ENCODE peak calls at places on chromosomes 2 and 18, in eight cellular contexts. F is fibroblast of mammary gland, C is GM13976, E is lung, K is neural progenitor cell, P is progenitor cell of endocrine pancreas, R is prostate gland, D is RWPE1. G is an unnamed sample.

GRCh38 chr18:45254683-45255082 is 360.6 kb upstream of the SLC14A2 start:
- DNase-seq in R (no peak), F (peak), P (no peak), D (no peak), E (peak), K (no peak), C (no peak), G (no peak)

GRCh38 chr2:66575625-66576371 is 140.9 kb downstream of the MEIS1 start:
- DNase-seq in C (peak), F (peak), P (peak), K (peak), E (no peak), R (no peak), D (no peak), G (no peak)

GRCh38 chr18:9787716-9788115 is 79.6 kb downstream of the RAB31 start:
- DNase-seq in K (no peak), C (no peak), P (no peak), D (no peak), R (no peak), E (no peak), F (peak), G (no peak)

GRCh38 chr2:177537241-177537640 is 144.7 kb downstream of the AGPS start:
- DNase-seq in E (no peak), D (no peak), K (no peak), P (no peak), R (no peak), C (no peak), F (no peak), G (no peak)

GRCh38 chr2:219225350-219225749 is 4.1 kb downstream of the ATG9A start:
- DNase-seq in P (no peak), R (no peak), E (no peak), K (no peak), F (no peak), D (no peak), C (no peak), G (no peak)

GRCh38 chr2:120177011-120177621 is 46.1 kb downstream of the TMEM185B start:
- DNase-seq in P (no peak), D (peak), F (no peak), K (peak), C (peak), E (peak), R (peak), G (no peak)

GRCh38 chr18:8121942-8122480 is 487.2 kb upstream of the RAB12 start:
- DNase-seq in K (no peak), D (peak), R (no peak), F (peak), P (no peak), E (no peak), C (no peak), G (no peak)

GRCh38 chr2:36376992-36377738 is 21.6 kb downstream of the CRIM1 start:
- DNase-seq in P (no peak), K (no peak), E (no peak), D (peak), C (no peak), F (no peak), R (no peak), G (no peak)

GRCh38 chr2:88656690-88657089 is 29.4 kb upstream of the EIF2AK3 start:
- DNase-seq in E (no peak), F (peak), R (no peak), C (no peak), K (no peak), P (no peak), D (no peak), G (no peak)

GRCh38 chr18:68262697-68263293 is 452.1 kb downstream of the TMX3 start:
- DNase-seq in K (no peak), P (no peak), R (no peak), E (no peak), D (peak), C (no peak), F (peak), G (no peak)

GRCh38 chr18:8162797-8163196 is 446.4 kb upstream of the RAB12 start:
- DNase-seq in C (no peak), E (no peak), P (no peak), F (no peak), R (peak), D (peak), K (peak), G (no peak)

DNA sequence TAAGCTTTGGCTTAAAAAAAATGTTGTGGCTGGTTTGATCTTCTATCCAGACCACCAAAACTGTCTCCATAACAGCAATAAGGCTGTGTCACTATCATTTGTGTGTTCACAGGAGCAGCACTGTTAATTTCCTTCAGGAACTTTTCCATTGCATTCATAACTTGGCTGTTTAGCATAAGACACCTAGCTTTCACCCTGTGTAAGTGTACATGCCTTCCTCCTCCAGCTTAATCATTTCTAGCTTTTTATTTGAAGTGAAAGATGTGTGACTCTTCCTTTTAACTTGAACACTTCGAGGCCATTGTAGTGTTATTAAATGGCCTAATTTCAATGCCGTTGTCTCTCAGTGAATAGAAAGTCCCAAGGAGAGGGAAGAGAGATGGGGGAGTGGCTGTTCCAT is 352.9 kb upstream of the VWC2L start:
- DNase-seq in K (no peak), E (no peak), P (no peak), F (no peak), R (no peak), D (no peak), C (no peak), G (no peak)
- TF ChIP-seq CTCF in K (no peak), E (no peak), P (no peak), F (no peak), R (no peak), D (no peak), C (no peak), G (no peak)

GRCh38 chr2:96209729-96210085 is 1.1 kb upstream of the STARD7 start:
- DNase-seq in F (no peak), P (no peak), C (no peak), D (no peak), K (no peak), R (no peak), E (no peak), G (no peak)

GRCh38 chr2:96209011-96209728 is 543 bp upstream of the STARD7 start:
- DNase-seq in C (no peak), R (no peak), D (no peak), F (no peak), E (no peak), P (no peak), K (no peak), G (no peak)

GRCh38 chr2:96207778-96208143 is 866 bp downstream of the STARD7 start:
- DNase-seq in E (no peak), R (no peak), C (peak), P (no peak), K (no peak), D (no peak), F (no peak), G (no peak)

GRCh38 chr2:96207073-96207777 is 1.4 kb downstream of the STARD7 start:
- DNase-seq in F (peak), C (no peak), D (no peak), P (no peak), K (no peak), R (no peak), E (no peak), G (no peak)

DNA sequence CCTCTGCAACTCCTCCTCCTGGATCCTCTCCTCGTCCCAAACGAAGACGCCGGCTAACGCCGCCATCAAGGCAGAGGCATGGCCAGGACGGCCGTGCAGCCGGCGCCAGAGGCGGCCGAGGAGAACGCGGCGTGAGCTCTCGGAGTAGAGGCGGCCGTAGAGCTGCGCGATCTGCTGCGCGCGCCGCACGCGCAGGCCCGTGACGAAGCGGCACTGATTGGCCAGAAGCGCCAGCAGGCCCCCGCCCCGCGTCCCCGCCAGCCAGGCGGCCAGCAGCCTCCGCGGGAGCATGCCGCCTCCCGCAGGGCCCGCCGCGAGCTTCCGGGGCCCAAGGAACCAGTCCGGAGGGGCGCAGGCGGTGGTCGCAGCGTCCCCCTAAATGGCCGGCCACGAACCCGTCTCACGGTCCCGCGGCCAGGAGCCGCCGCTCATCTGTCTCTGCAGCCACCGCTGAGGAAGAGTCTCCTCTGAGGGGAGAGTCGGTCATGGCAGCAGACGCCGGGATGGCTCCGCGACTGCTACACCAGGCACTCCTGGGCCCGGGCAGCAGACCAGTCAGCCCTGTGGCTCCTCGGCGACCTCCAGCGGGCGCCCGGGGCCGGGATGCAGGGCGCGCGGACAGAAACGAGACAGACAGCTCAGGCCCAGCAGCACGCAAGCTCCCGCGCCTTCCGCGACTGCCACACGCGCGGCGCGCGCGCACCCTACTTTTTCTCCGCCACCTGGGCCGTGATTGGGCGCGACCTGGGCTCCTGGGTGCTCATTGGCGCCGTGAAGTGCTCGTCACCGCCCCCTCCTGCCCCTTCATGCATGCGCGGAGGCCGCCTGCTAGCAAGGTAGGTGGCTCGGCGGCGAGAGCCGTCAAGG is at the start of gene STARD7:
- DNase-seq in K (peak), R (peak), F (peak), D (peak), P (peak), E (peak), C (peak), G (peak)
- TF ChIP-seq CTCF in K (peak), R (peak), F (no peak), D (peak), P (peak), E (no peak), C (no peak), G (peak)

DNA sequence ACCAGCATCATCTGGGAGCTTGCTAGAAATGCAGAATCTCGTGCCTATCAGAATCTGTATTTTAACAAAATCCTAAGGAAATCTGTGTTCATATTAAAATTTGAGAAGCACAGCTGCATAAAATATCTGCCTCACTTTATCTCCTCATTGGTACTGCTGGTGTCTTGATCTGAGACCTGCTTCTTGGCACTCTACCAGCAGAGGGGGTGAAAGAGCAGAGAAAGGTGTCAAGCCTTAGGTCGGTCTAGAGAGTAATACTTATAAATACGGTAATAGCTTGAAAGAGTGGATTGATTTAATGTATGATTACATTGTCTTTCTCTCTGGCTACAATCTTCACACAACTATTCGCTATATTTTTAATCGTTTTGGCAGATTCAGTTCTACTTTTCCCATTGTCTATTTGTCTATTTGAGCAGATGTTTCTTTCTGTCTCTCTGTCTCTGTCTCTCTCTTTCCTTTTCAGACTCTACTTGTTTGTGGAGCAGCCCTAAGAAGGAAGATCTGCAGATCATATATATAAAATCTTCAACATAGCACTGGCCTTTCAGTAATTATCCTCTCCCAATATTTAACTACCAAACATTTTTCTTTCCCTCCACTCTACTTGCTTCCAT is 1.7 kb upstream of the GCG start:
- DNase-seq in C (peak), R (no peak), P (peak), D (peak), K (peak), E (peak), F (peak), G (peak)
- TF ChIP-seq CTCF in C (peak), R (no peak), P (peak), D (peak), K (peak), E (peak), F (peak), G (no peak)

DNA sequence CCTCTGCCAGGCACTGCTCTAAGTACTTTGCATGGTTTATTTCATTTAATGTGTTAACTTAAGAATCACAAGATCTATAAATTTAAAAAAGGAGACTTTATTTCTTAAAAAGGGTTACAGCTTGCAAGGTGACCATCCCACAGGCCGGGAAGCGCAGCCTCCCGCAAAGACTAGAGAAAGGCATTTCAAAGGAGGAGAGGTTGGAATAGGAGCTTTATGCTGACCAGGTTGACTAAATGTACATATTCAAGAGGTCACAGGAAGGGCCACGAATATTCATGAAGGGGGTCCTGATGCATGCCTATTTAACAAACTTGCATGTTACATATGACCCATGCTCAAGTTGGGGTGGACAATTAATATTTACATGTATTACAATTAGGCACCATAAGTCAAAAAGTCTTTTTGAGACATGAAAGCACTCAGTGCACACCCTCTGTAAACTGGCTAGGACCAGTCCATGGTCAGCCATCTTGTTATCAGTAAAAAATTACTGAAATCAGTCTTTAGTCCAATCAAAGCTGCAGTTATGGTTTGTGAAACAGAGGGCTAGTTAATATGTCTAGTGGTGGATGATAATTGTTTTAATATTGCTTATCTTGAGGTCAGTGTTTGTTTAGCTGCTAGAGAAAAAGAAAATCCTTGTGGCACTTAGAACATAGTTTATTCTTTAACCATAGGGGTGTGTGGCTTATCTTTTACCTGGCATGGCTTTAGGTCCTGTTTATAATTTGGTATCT is 169.3 kb downstream of the KCNE4 start:
- DNase-seq in K (no peak), C (no peak), D (no peak), F (no peak), P (no peak), R (no peak), E (no peak), G (no peak)
- TF ChIP-seq CTCF in K (no peak), C (no peak), D (no peak), F (no peak), P (no peak), R (no peak), E (no peak), G (no peak)

DNA sequence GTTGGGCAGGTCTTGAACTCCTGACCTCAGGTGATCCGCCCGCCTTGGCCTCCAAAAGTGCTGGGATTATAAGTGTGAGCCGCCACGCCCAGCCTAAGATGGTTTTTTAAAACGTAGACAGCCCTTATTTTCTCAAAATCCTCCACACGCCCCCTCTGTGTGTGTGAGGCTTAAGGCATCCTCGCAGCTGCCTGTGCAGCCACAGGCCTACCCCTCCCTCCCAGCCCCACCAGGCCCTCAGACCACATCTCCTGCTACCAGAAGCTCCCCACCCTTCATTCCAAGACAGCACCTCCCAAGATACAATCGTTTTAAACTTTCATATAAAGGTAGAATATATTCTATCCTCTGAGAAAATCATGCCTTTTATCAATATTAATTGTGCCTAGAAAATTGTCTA is 4.8 kb downstream of the ANO7 start:
- DNase-seq in R (no peak), K (no peak), C (no peak), E (no peak), F (no peak), D (no peak), P (no peak), G (no peak)
- TF ChIP-seq CTCF in R (no peak), K (no peak), C (no peak), E (no peak), F (no peak), D (no peak), P (no peak), G (no peak)

DNA sequence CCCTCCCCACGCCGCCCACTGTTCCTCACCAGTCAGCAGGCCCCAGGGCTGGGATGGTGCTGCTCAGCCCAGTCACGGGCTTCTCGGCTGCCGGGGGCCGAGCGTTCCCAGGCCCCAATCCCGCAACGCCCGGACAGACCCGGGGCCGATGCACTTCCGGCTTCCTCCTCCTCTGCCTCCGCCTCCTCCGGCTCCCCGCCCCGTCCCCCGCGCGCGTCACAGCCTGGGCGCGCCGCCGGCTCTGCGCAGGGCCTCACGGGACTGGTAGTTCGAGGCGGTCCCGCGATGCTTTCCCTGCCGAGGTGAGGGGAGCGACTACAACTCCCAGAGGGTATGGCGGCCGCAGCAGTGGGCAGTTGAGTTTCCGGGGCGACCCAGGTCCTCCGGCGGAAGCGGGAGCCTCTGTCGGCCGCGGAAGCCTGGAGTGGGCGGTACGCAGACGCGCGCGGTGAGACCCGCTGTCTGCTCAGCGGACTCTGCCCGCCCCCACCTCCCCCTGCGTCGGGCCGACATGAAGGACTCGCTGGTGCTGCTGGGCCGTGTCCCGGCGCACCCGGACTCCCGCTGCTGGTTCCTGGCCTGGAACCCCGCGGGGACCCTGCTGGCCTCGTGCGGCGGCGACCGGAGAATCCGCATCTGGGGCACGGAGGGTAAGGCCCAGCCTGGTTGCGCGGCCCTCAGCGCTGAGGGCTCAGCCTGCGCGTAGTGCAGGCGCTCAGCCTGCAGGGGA is at the start of the genes CIAO1 and TMEM127:
- DNase-seq in R (peak), P (peak), C (peak), K (peak), F (peak), D (peak), E (peak), G (peak)
- TF ChIP-seq CTCF in R (peak), P (no peak), C (no peak), K (peak), F (no peak), D (peak), E (no peak), G (no peak)

DNA sequence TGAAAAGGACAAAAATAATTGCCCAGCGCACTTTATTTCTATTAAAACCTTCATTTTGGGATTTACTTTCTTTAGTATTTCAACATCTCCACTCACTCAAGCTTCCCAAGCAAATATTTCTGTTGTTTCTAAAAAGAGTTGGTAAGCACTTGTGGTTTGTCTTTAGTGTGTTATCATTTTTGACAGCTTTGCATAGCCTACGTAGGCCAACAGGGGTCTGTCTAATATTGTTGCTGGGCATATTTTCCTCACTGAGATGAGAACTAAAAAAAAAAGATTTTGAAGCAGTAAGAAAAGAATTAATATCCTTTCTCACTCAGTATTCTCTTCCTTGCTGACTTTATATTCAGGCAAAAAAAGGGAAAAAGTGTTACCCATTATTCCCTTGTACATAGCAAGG is 494.1 kb downstream of the ARHGAP15 start:
- DNase-seq in K (no peak), F (no peak), E (no peak), R (no peak), D (no peak), P (no peak), C (no peak), G (no peak)
- TF ChIP-seq CTCF in K (no peak), F (no peak), E (no peak), R (no peak), D (no peak), P (no peak), C (no peak), G (no peak)

GRCh38 chr2:42931147-42931817 is 138.9 kb upstream of the HAAO start:
- DNase-seq in E (no peak), D (no peak), K (peak), P (no peak), C (no peak), F (peak), R (no peak), G (no peak)
- TF ChIP-seq CTCF in E (no peak), D (no peak), K (peak), P (peak), C (no peak), F (peak), R (no peak), G (no peak)